ENCODE peak calls at places on chromosome 20, in four cellular contexts. Y is PC-3, W is IMR-90, N is MM.1S. Q is an unnamed sample. For H4K20me1, the result is how much of the 10 kb centered on the place peaks cover.

GRCh38 chr20:25090492-25091429 is 8.8 kb upstream of the VSX1 start:
- DNase-seq in Y (peak), N (peak), W (no peak), Q (peak)

GRCh38 chr20:52494244-52494643 is 302.7 kb upstream of the ZFP64 start:
- DNase-seq in Y (peak), N (no peak), W (peak), Q (no peak)

GRCh38 chr20:19710336-19710721 is 47.7 kb upstream of the RIN2 start:
- DNase-seq in N (no peak), Y (no peak), W (no peak), Q (no peak)

GRCh38 chr20:11051146-11051545 is 377.3 kb upstream of the JAG1 start:
- DNase-seq in W (no peak), N (no peak), Y (no peak), Q (no peak)

GRCh38 chr20:33280000-33280680 is 2.9 kb upstream of the BPIFB1 start:
- DNase-seq in N (no peak), W (no peak), Y (no peak), Q (no peak)

GRCh38 chr20:6120491-6120988 is 2.3 kb downstream of the FERMT1 start:
- DNase-seq in W (no peak), Y (no peak), N (no peak), Q (no peak)

GRCh38 chr20:58633161-58634035 is 17.7 kb upstream of the STX16 start:
- DNase-seq in W (no peak), Y (no peak), N (no peak), Q (no peak)

GRCh38 chr20:54234991-54235390 is 27.1 kb downstream of the PFDN4 start:
- DNase-seq in Y (no peak), W (no peak), N (no peak), Q (no peak)

GRCh38 chr20:20710443-20710842 is 2.0 kb downstream of the RALGAPA2 start:
- DNase-seq in Y (no peak), W (no peak), N (no peak), Q (no peak)

GRCh38 chr20:49399329-49399728 is 83.1 kb downstream of the KCNB1 start:
- DNase-seq in W (peak), N (no peak), Y (no peak), Q (no peak)

GRCh38 chr20:19492116-19492515 is 265.9 kb upstream of the RIN2 start:
- DNase-seq in N (no peak), Y (peak), W (no peak), Q (no peak)

GRCh38 chr20:17787816-17788215 is 88.0 kb downstream of the BANF2 start:
- DNase-seq in Y (no peak), W (no peak), N (no peak), Q (no peak)

GRCh38 chr20:11810316-11811130 is 107.2 kb upstream of the BTBD3 start:
- DNase-seq in W (peak), N (no peak), Y (peak), Q (peak)

GRCh38 chr20:31919756-31920155 is 32.1 kb downstream of the PDRG1 start:
- DNase-seq in N (no peak), Y (no peak), W (no peak), Q (no peak)

GRCh38 chr20:25222461-25223178 is 25.3 kb upstream of the PYGB start:
- DNase-seq in Y (no peak), N (no peak), W (no peak), Q (no peak)

DNA sequence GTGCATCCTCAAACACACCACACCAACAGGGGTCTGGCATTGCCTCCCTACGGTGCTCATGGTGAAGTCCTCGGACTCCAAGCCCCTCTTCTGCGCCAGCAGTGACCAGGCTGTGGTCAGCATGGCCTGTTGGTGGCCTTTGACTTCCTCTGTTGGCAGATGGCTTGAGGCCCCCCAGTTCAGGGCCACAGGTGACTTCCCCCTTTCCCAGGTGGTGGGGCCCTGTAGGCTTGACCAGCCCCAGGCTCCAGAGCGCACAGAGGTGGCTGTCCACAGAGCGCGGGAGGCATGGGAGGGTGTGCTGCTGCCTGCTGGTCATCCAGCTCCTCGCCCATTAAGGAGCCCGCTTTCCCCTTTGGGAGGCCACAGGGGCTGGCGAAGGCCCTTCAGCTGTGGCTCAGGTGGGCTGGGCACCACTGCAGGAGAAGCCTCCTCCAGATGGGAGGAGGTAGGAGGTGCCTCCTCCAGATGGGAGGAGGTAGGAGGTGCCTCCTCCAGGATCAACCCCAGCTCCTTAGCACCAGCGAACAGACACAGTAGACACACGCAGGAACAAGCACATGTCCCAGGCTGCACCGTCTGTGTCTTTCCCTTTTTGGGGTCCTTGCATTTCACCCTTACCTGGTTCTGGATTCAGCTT is 52.1 kb upstream of the BHLHE23 start:
- DNase-seq in Y (no peak), W (no peak), N (no peak), Q (no peak)
- H4K20me1 ChIP-seq in Y (under half), W (under half), N (under half), Q (under half)

GRCh38 chr20:47350691-47351545 is 5.6 kb downstream of the ZMYND8 start:
- DNase-seq in W (no peak), N (no peak), Y (no peak), Q (no peak)
- H4K20me1 ChIP-seq in W (under half), N (under half), Y (under half), Q (under half)

GRCh38 chr20:57574954-57575353 is 14.0 kb downstream of the PCK1 start:
- DNase-seq in W (no peak), Y (no peak), N (no peak), Q (no peak)
- H4K20me1 ChIP-seq in W (under half), Y (under half), N (under half), Q (under half)

GRCh38 chr20:23640018-23640872 is 2.5 kb upstream of the CST3 start:
- DNase-seq in N (no peak), W (no peak), Y (no peak), Q (no peak)
- H4K20me1 ChIP-seq in N (under half), W (under half), Y (under half), Q (under half)

GRCh38 chr20:3908667-3909066 is 19.5 kb downstream of the PANK2 start:
- DNase-seq in W (no peak), N (no peak), Y (no peak), Q (no peak)
- H4K20me1 ChIP-seq in W (half or more), N (under half), Y (under half), Q (half or more)

GRCh38 chr20:35653430-35653734 is 11.3 kb downstream of the CPNE1 start:
- DNase-seq in N (no peak), W (no peak), Y (no peak), Q (no peak)
- H4K20me1 ChIP-seq in N (under half), W (half or more), Y (half or more), Q (half or more)